ENCODE peak calls at places on chromosomes 4 and X, in seven cellular contexts. One of them, this sample, is unnamed.
A peak's percentile ranks its signal among the peaks of the same experiment; 100 is the strongest.

GRCh38 chr4:23041501-23041900 is 348.8 kb downstream of the GBA3 start:
- DNase-seq in stomach: no peak
- DNase-seq in foreskin keratinocyte: no peak
- DNase-seq in endothelial cell: no peak
- DNase-seq in activated B cell treated with CpG ODN at 0.5 μM for 24 hours: no peak
- DNase-seq in transverse colon: no peak
- DNase-seq in neural progenitor cell: no peak
- DNase-seq in this sample: no peak

GRCh38 chr4:101419324-101420135 is 72.2 kb upstream of the PPP3CA start:
- DNase-seq in stomach: no peak
- DNase-seq in foreskin keratinocyte: no peak
- DNase-seq in endothelial cell: no peak
- DNase-seq in activated B cell treated with CpG ODN at 0.5 μM for 24 hours: no peak
- DNase-seq in transverse colon: peak; percentile 16
- DNase-seq in neural progenitor cell: peak; percentile 72
- DNase-seq in this sample: no peak

GRCh38 chr4:143178923-143179322 is 5.8 kb upstream of the USP38 start:
- DNase-seq in stomach: no peak
- DNase-seq in foreskin keratinocyte: no peak
- DNase-seq in endothelial cell: no peak
- DNase-seq in activated B cell treated with CpG ODN at 0.5 μM for 24 hours: no peak
- DNase-seq in transverse colon: no peak
- DNase-seq in neural progenitor cell: no peak
- DNase-seq in this sample: no peak

GRCh38 chr4:91448668-91449330 is 855.0 kb upstream of the GRID2 start:
- DNase-seq in stomach: no peak
- DNase-seq in foreskin keratinocyte: peak; percentile 93
- DNase-seq in endothelial cell: no peak
- DNase-seq in activated B cell treated with CpG ODN at 0.5 μM for 24 hours: no peak
- DNase-seq in transverse colon: no peak
- DNase-seq in neural progenitor cell: no peak
- DNase-seq in this sample: no peak

GRCh38 chrX:133649659-133650058 is 234.4 kb upstream of the GPC4 start:
- DNase-seq in stomach: no peak
- DNase-seq in foreskin keratinocyte: no peak
- DNase-seq in endothelial cell: no peak
- DNase-seq in activated B cell treated with CpG ODN at 0.5 μM for 24 hours: no peak
- DNase-seq in transverse colon: no peak
- DNase-seq in neural progenitor cell: peak; percentile 87
- DNase-seq in this sample: no peak

GRCh38 chr4:125387770-125388169 is 73.0 kb downstream of the FAT4 start:
- DNase-seq in stomach: no peak
- DNase-seq in foreskin keratinocyte: no peak
- DNase-seq in endothelial cell: no peak
- DNase-seq in activated B cell treated with CpG ODN at 0.5 μM for 24 hours: no peak
- DNase-seq in transverse colon: no peak
- DNase-seq in neural progenitor cell: no peak
- DNase-seq in this sample: no peak

GRCh38 chr4:14000091-14000814 is 372.7 kb upstream of the BOD1L1 start:
- DNase-seq in stomach: no peak
- DNase-seq in foreskin keratinocyte: no peak
- DNase-seq in endothelial cell: no peak
- DNase-seq in activated B cell treated with CpG ODN at 0.5 μM for 24 hours: no peak
- DNase-seq in transverse colon: no peak
- DNase-seq in neural progenitor cell: no peak
- DNase-seq in this sample: no peak

GRCh38 chr4:472881-473574 is 25.9 kb downstream of the ZNF721 start:
- DNase-seq in stomach: no peak
- DNase-seq in foreskin keratinocyte: no peak
- DNase-seq in endothelial cell: peak; percentile 10
- DNase-seq in activated B cell treated with CpG ODN at 0.5 μM for 24 hours: no peak
- DNase-seq in transverse colon: no peak
- DNase-seq in neural progenitor cell: peak; percentile 40
- DNase-seq in this sample: no peak

GRCh38 chr4:11426716-11427115 is 2.0 kb downstream of the HS3ST1 start:
- DNase-seq in stomach: no peak
- DNase-seq in foreskin keratinocyte: no peak
- DNase-seq in endothelial cell: no peak
- DNase-seq in activated B cell treated with CpG ODN at 0.5 μM for 24 hours: no peak
- DNase-seq in transverse colon: no peak
- DNase-seq in neural progenitor cell: peak; percentile 33
- DNase-seq in this sample: no peak

GRCh38 chr4:163554870-163555465 is 60.5 kb downstream of the TMA16 start:
- DNase-seq in stomach: no peak
- DNase-seq in foreskin keratinocyte: no peak
- DNase-seq in endothelial cell: no peak
- DNase-seq in activated B cell treated with CpG ODN at 0.5 μM for 24 hours: no peak
- DNase-seq in transverse colon: no peak
- DNase-seq in neural progenitor cell: no peak
- DNase-seq in this sample: no peak

GRCh38 chrX:11899091-11899490 is 141.1 kb downstream of the MSL3 start:
- DNase-seq in stomach: no peak
- DNase-seq in foreskin keratinocyte: peak; percentile 70
- DNase-seq in endothelial cell: no peak
- DNase-seq in activated B cell treated with CpG ODN at 0.5 μM for 24 hours: no peak
- DNase-seq in transverse colon: no peak
- DNase-seq in neural progenitor cell: no peak
- DNase-seq in this sample: no peak

GRCh38 chr4:105666693-105667092 is 41.8 kb downstream of the INTS12 start:
- DNase-seq in stomach: no peak
- DNase-seq in foreskin keratinocyte: no peak
- DNase-seq in endothelial cell: no peak
- DNase-seq in activated B cell treated with CpG ODN at 0.5 μM for 24 hours: no peak
- DNase-seq in transverse colon: no peak
- DNase-seq in neural progenitor cell: peak; percentile 55
- DNase-seq in this sample: no peak

GRCh38 chr4:122930877-122931276 is 8.5 kb upstream of the NUDT6 start:
- DNase-seq in stomach: no peak
- DNase-seq in foreskin keratinocyte: no peak
- DNase-seq in endothelial cell: no peak
- DNase-seq in activated B cell treated with CpG ODN at 0.5 μM for 24 hours: no peak
- DNase-seq in transverse colon: no peak
- DNase-seq in neural progenitor cell: no peak
- DNase-seq in this sample: no peak

GRCh38 chr4:141569141-141569540 is 67.2 kb upstream of the IL15 start:
- DNase-seq in stomach: no peak
- DNase-seq in foreskin keratinocyte: no peak
- DNase-seq in endothelial cell: no peak
- DNase-seq in activated B cell treated with CpG ODN at 0.5 μM for 24 hours: no peak
- DNase-seq in transverse colon: no peak
- DNase-seq in neural progenitor cell: no peak
- DNase-seq in this sample: no peak

GRCh38 chr4:23268072-23268771 is 575.5 kb downstream of the GBA3 start:
- DNase-seq in stomach: no peak
- DNase-seq in foreskin keratinocyte: no peak
- DNase-seq in endothelial cell: no peak
- DNase-seq in activated B cell treated with CpG ODN at 0.5 μM for 24 hours: no peak
- DNase-seq in transverse colon: no peak
- DNase-seq in neural progenitor cell: no peak
- DNase-seq in this sample: no peak

GRCh38 chr4:100504086-100504874 is 13.5 kb downstream of the EMCN start:
- DNase-seq in stomach: no peak
- DNase-seq in foreskin keratinocyte: no peak
- DNase-seq in endothelial cell: no peak
- DNase-seq in activated B cell treated with CpG ODN at 0.5 μM for 24 hours: no peak
- DNase-seq in transverse colon: no peak
- DNase-seq in neural progenitor cell: no peak
- DNase-seq in this sample: no peak

GRCh38 chrX:82677281-82677680 is 830.8 kb upstream of the POU3F4 start:
- DNase-seq in stomach: no peak
- DNase-seq in foreskin keratinocyte: no peak
- DNase-seq in endothelial cell: no peak
- DNase-seq in activated B cell treated with CpG ODN at 0.5 μM for 24 hours: no peak
- DNase-seq in transverse colon: no peak
- DNase-seq in neural progenitor cell: no peak
- DNase-seq in this sample: no peak

GRCh38 chrX:82676386-82676785 is 831.7 kb upstream of the POU3F4 start:
- DNase-seq in stomach: no peak
- DNase-seq in foreskin keratinocyte: no peak
- DNase-seq in endothelial cell: no peak
- DNase-seq in activated B cell treated with CpG ODN at 0.5 μM for 24 hours: no peak
- DNase-seq in transverse colon: no peak
- DNase-seq in neural progenitor cell: no peak
- DNase-seq in this sample: no peak
- TF ChIP-seq CTCF in stomach: no peak
- TF ChIP-seq CTCF in foreskin keratinocyte: no peak
- TF ChIP-seq CTCF in endothelial cell: peak; percentile 44
- TF ChIP-seq CTCF in activated B cell treated with CpG ODN at 0.5 μM for 24 hours: no peak
- TF ChIP-seq CTCF in transverse colon: peak; percentile 13
- TF ChIP-seq CTCF in neural progenitor cell: peak; percentile 23
- TF ChIP-seq CTCF in this sample: no peak

DNA sequence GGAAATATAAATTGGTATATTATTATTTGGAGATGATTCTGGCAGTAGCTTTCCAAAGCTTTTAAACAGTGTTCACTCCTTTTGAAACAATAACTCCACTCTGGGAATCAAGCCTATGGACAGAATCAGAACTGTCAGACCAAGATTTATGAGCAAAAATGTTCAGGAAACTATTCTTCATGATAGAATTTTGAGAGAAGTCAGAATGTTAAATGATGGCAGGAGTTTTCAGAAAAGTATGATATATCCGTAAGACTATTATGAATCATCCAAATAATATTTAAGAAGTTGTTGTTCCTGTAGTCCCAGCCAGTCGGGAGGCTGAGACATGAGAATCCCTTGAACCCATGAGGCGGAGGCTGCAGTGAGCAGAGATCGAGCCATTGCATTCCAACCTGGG is 50.5 kb upstream of the ADGRG2 start:
- DNase-seq in stomach: no peak
- DNase-seq in foreskin keratinocyte: no peak
- DNase-seq in endothelial cell: no peak
- DNase-seq in activated B cell treated with CpG ODN at 0.5 μM for 24 hours: no peak
- DNase-seq in transverse colon: no peak
- DNase-seq in neural progenitor cell: no peak
- DNase-seq in this sample: no peak
- TF ChIP-seq CTCF in stomach: no peak
- TF ChIP-seq CTCF in foreskin keratinocyte: no peak
- TF ChIP-seq CTCF in endothelial cell: no peak
- TF ChIP-seq CTCF in activated B cell treated with CpG ODN at 0.5 μM for 24 hours: no peak
- TF ChIP-seq CTCF in transverse colon: no peak
- TF ChIP-seq CTCF in neural progenitor cell: no peak
- TF ChIP-seq CTCF in this sample: no peak

DNA sequence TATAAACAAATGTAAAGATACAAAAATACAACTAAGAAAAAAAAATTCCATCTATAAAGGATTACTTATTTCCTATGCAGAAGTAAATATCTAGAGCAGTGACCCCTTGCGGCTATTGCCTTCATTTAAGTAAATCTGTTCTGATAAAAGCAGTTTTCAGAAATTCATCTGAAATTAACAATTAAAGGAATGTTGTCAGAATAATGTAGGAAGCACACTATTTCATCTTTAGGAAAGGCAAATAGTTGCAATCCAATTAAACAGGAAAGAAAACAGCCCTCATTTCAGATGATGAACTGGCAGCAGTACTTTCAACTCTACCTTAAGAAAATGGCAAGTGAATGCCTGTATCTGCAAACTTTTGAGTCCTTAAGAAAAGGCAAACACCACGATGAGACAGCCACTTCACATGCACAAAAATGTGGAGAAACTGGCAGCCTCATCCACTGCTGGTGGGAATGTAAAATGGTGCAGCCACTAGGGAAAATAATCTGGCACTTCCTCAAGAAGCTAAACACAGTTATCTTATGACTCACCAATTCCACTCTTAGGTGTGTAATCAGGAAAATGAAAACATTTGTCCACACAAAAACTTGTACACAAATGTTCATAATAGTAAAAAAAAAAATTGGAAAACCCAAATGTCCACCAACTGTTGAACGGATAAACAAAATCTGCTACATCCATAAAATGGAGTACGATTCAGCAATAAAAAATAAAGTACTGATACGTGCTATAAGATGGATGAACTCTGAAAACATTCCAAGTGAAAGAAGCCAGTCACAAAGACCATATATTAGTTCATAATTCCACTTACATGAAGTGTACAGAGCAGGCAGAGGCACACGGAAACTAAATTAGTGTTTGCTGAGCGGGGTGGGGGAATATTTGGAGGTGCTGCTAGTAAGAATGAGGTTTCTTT is 2.0 kb upstream of the THAP9 start:
- DNase-seq in stomach: peak; percentile 41
- DNase-seq in foreskin keratinocyte: no peak
- DNase-seq in endothelial cell: no peak
- DNase-seq in activated B cell treated with CpG ODN at 0.5 μM for 24 hours: no peak
- DNase-seq in transverse colon: no peak
- DNase-seq in neural progenitor cell: no peak
- DNase-seq in this sample: no peak
- TF ChIP-seq CTCF in stomach: peak; percentile 27
- TF ChIP-seq CTCF in foreskin keratinocyte: peak; percentile 60
- TF ChIP-seq CTCF in endothelial cell: no peak
- TF ChIP-seq CTCF in activated B cell treated with CpG ODN at 0.5 μM for 24 hours: no peak
- TF ChIP-seq CTCF in transverse colon: peak; percentile 25
- TF ChIP-seq CTCF in neural progenitor cell: peak; percentile 44
- TF ChIP-seq CTCF in this sample: peak; percentile 60

GRCh38 chr4:84967292-84967651 is 782 bp upstream of the WDFY3 start:
- DNase-seq in stomach: no peak
- DNase-seq in foreskin keratinocyte: no peak
- DNase-seq in endothelial cell: no peak
- DNase-seq in activated B cell treated with CpG ODN at 0.5 μM for 24 hours: no peak
- DNase-seq in transverse colon: no peak
- DNase-seq in neural progenitor cell: no peak
- DNase-seq in this sample: no peak

GRCh38 chr4:84966382-84967291 is at the start of gene WDFY3:
- DNase-seq in stomach: peak; percentile 78
- DNase-seq in foreskin keratinocyte: peak; percentile 73
- DNase-seq in endothelial cell: peak; percentile 67
- DNase-seq in activated B cell treated with CpG ODN at 0.5 μM for 24 hours: no peak
- DNase-seq in transverse colon: peak; percentile 81
- DNase-seq in neural progenitor cell: peak; percentile 92
- DNase-seq in this sample: peak; percentile 71

GRCh38 chr4:84968936-84969335 is 2.4 kb upstream of the WDFY3 start:
- DNase-seq in stomach: no peak
- DNase-seq in foreskin keratinocyte: no peak
- DNase-seq in endothelial cell: no peak
- DNase-seq in activated B cell treated with CpG ODN at 0.5 μM for 24 hours: no peak
- DNase-seq in transverse colon: no peak
- DNase-seq in neural progenitor cell: no peak
- DNase-seq in this sample: no peak

GRCh38 chr4:84965558-84966381 is 720 bp downstream of the WDFY3 start:
- DNase-seq in stomach: peak; percentile 40
- DNase-seq in foreskin keratinocyte: peak; percentile 6
- DNase-seq in endothelial cell: peak; percentile 76
- DNase-seq in activated B cell treated with CpG ODN at 0.5 μM for 24 hours: no peak
- DNase-seq in transverse colon: peak; percentile 34
- DNase-seq in neural progenitor cell: peak; percentile 83
- DNase-seq in this sample: peak; percentile 30

DNA sequence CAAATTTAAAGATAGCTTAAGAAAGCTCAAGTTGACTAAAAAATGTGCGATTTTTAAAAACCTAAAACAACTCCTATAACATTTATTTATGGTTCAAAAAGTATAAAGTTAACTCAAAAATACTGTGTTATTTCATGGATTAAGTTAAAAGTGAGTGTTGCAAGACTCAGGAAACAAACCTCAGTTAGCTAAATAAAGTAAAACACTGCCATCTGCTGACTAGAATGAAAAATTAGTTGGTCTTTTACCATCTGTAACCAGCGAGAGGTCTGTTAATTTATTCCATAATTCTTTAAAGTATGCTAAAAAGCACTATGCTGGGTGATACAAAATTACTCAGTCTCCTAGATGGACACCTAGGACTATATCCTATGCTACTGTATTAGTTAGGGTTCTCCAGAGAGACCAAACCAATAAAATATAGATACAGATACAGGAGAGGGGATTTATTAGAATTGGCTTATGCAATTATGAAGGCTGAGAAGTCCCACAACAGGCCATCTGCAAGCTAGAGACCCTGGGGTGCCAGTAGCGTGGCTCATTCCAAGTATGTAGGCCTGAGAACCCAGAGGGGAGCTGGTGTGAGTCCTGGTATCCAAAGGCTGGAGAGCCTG is 4.9 kb upstream of the WDFY3 start:
- DNase-seq in stomach: no peak
- DNase-seq in foreskin keratinocyte: no peak
- DNase-seq in endothelial cell: no peak
- DNase-seq in activated B cell treated with CpG ODN at 0.5 μM for 24 hours: no peak
- DNase-seq in transverse colon: no peak
- DNase-seq in neural progenitor cell: peak; percentile 49
- DNase-seq in this sample: no peak
- TF ChIP-seq CTCF in stomach: peak; percentile 37
- TF ChIP-seq CTCF in foreskin keratinocyte: peak; percentile 79
- TF ChIP-seq CTCF in endothelial cell: peak; percentile 58
- TF ChIP-seq CTCF in activated B cell treated with CpG ODN at 0.5 μM for 24 hours: no peak
- TF ChIP-seq CTCF in transverse colon: peak; percentile 49
- TF ChIP-seq CTCF in neural progenitor cell: peak; percentile 69
- TF ChIP-seq CTCF in this sample: peak; percentile 70